ENCODE peak calls at places on chromosomes 4 and X, in four cellular contexts. One of them, this sample, is unnamed.

GRCh38 chr4:40121515-40121914 is 64.9 kb downstream of the N4BP2 start:
- DNase-seq in SK-N-SH: no peak
- DNase-seq in H1: no peak
- DNase-seq in K562: no peak
- DNase-seq in this sample: no peak

GRCh38 chr4:153530284-153530995 is 64.3 kb downstream of the TMEM131L start:
- DNase-seq in SK-N-SH: no peak
- DNase-seq in H1: no peak
- DNase-seq in K562: no peak
- DNase-seq in this sample: no peak

GRCh38 chr4:96525901-96526300 is 686.0 kb downstream of the PDHA2 start:
- DNase-seq in SK-N-SH: no peak
- DNase-seq in H1: no peak
- DNase-seq in K562: no peak
- DNase-seq in this sample: no peak

GRCh38 chr4:16136771-16137170 is 52.9 kb upstream of the PROM1 start:
- DNase-seq in SK-N-SH: no peak
- DNase-seq in H1: no peak
- DNase-seq in K562: no peak
- DNase-seq in this sample: no peak

GRCh38 chr4:39384563-39384962 is 18.4 kb upstream of the RFC1 start:
- DNase-seq in SK-N-SH: no peak
- DNase-seq in H1: no peak
- DNase-seq in K562: no peak
- DNase-seq in this sample: no peak

GRCh38 chrX:69362354-69362753 is 141.8 kb upstream of the NALF2 start:
- DNase-seq in SK-N-SH: no peak
- DNase-seq in H1: no peak
- DNase-seq in K562: no peak
- DNase-seq in this sample: no peak

GRCh38 chr4:93731448-93731847 is 97.1 kb upstream of the ATOH1 start:
- DNase-seq in SK-N-SH: peak
- DNase-seq in H1: no peak
- DNase-seq in K562: no peak
- DNase-seq in this sample: no peak

GRCh38 chr4:139312552-139313332 is 10.5 kb upstream of the NDUFC1 start:
- DNase-seq in SK-N-SH: no peak
- DNase-seq in H1: no peak
- DNase-seq in K562: no peak
- DNase-seq in this sample: no peak

GRCh38 chr4:8756816-8757215 is 114.8 kb downstream of the HMX1 start:
- DNase-seq in SK-N-SH: no peak
- DNase-seq in H1: no peak
- DNase-seq in K562: no peak
- DNase-seq in this sample: peak

GRCh38 chr4:1572521-1572920 is 111.6 kb downstream of the FAM53A start:
- DNase-seq in SK-N-SH: no peak
- DNase-seq in H1: no peak
- DNase-seq in K562: peak
- DNase-seq in this sample: peak

GRCh38 chr4:71251266-71251665 is 87.6 kb upstream of the SLC4A4 start:
- DNase-seq in SK-N-SH: no peak
- DNase-seq in H1: no peak
- DNase-seq in K562: no peak
- DNase-seq in this sample: no peak

GRCh38 chr4:158442736-158443135 is 78.9 kb upstream of the RXFP1 start:
- DNase-seq in SK-N-SH: no peak
- DNase-seq in H1: no peak
- DNase-seq in K562: no peak
- DNase-seq in this sample: no peak

GRCh38 chr4:173217075-173217474 is 48.5 kb downstream of the GALNT7 start:
- DNase-seq in SK-N-SH: no peak
- DNase-seq in H1: no peak
- DNase-seq in K562: no peak
- DNase-seq in this sample: no peak

GRCh38 chr4:173214231-173214630 is 45.6 kb downstream of the GALNT7 start:
- DNase-seq in SK-N-SH: no peak
- DNase-seq in H1: no peak
- DNase-seq in K562: no peak
- DNase-seq in this sample: no peak

GRCh38 chr4:173212379-173212778 is 43.8 kb downstream of the GALNT7 start:
- DNase-seq in SK-N-SH: no peak
- DNase-seq in H1: no peak
- DNase-seq in K562: no peak
- DNase-seq in this sample: no peak

GRCh38 chr4:173213296-173213695 is 44.7 kb downstream of the GALNT7 start:
- DNase-seq in SK-N-SH: no peak
- DNase-seq in H1: no peak
- DNase-seq in K562: no peak
- DNase-seq in this sample: no peak

DNA sequence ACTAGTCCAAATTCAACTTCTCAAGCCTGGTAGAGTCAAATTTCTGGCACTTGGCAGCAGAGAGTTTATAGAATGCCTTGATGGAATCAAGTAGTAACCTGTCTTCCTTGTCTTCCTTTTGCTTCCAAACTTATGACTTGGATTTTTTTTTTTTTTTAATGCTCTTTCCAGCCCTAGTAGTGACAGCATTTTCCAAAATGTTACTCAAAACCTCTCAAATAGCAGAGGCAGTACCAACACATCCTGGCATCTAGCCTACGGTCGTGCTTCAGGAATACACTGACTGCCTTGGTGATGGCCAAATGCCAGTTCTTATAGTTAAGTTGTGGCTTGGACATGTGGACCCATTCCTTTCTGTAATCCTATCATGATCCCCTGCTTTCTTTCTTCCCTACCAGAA is 46.0 kb downstream of the GALNT7 start:
- DNase-seq in SK-N-SH: no peak
- DNase-seq in H1: no peak
- DNase-seq in K562: no peak
- DNase-seq in this sample: no peak
- TF ChIP-seq TEAD4 in SK-N-SH: no peak
- TF ChIP-seq TEAD4 in H1: no peak
- TF ChIP-seq TEAD4 in K562: no peak
- TF ChIP-seq TEAD4 in this sample: no peak

GRCh38 chrX:20515841-20516461 is 249.2 kb upstream of the RPS6KA3 start:
- DNase-seq in SK-N-SH: no peak
- DNase-seq in H1: no peak
- DNase-seq in K562: no peak
- DNase-seq in this sample: no peak

GRCh38 chrX:20519826-20520225 is 253.1 kb upstream of the RPS6KA3 start:
- DNase-seq in SK-N-SH: no peak
- DNase-seq in H1: no peak
- DNase-seq in K562: no peak
- DNase-seq in this sample: no peak

GRCh38 chrX:20514358-20514757 is 247.6 kb upstream of the RPS6KA3 start:
- DNase-seq in SK-N-SH: no peak
- DNase-seq in H1: no peak
- DNase-seq in K562: no peak
- DNase-seq in this sample: no peak

GRCh38 chrX:20519077-20519617 is 252.4 kb upstream of the RPS6KA3 start:
- DNase-seq in SK-N-SH: no peak
- DNase-seq in H1: no peak
- DNase-seq in K562: no peak
- DNase-seq in this sample: no peak

DNA sequence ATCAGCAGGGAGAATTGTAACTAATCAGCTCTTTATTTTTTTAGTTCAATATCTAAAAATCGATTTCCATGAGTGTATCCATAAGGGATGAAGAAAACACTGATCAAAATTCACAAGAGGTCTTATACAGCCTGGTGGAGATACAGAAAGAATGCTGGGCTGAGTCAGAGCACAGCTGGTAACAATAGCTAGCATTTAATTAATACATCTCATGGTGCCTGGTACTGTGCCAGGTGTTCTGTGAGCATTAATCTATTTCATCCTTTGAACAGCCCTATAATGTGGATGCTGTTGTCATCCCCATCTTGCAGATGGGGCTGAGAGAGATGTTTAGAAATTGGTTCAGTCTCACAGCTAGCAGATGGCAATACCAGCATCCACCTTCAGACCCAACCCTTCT is 250.9 kb upstream of the RPS6KA3 start:
- DNase-seq in SK-N-SH: no peak
- DNase-seq in H1: no peak
- DNase-seq in K562: no peak
- DNase-seq in this sample: no peak
- TF ChIP-seq TEAD4 in SK-N-SH: no peak
- TF ChIP-seq TEAD4 in H1: no peak
- TF ChIP-seq TEAD4 in K562: no peak
- TF ChIP-seq TEAD4 in this sample: no peak

GRCh38 chrX:49286136-49286535 is 16.5 kb downstream of the PPP1R3F start:
- DNase-seq in SK-N-SH: no peak
- DNase-seq in H1: no peak
- DNase-seq in K562: no peak
- DNase-seq in this sample: no peak
- TF ChIP-seq TEAD4 in SK-N-SH: no peak
- TF ChIP-seq TEAD4 in H1: no peak
- TF ChIP-seq TEAD4 in K562: no peak
- TF ChIP-seq TEAD4 in this sample: no peak

GRCh38 chr4:176469546-176469945 is 149.8 kb downstream of the SPCS3 start:
- DNase-seq in SK-N-SH: no peak
- DNase-seq in H1: no peak
- DNase-seq in K562: no peak
- DNase-seq in this sample: no peak
- TF ChIP-seq TEAD4 in SK-N-SH: no peak
- TF ChIP-seq TEAD4 in H1: no peak
- TF ChIP-seq TEAD4 in K562: no peak
- TF ChIP-seq TEAD4 in this sample: no peak

DNA sequence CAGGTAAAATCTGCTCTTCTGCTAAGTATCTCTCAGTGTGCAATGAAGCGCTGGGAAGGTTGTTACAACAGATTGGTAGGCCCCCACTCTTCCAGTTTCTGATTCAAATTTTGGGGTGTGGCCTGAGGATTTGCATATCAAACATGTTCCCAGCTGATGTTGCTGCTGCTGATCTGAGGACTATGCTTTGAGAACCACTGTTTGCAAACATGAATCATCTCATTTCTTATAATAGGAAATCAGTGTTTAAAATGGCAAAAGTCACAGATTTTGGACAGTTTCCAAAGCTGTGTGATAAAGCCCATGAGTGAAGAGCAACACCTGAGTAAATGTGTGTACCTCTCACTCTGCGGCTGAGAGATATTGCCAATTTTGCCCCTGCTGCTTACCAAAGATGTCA is 36.2 kb upstream of the NDNF start:
- DNase-seq in SK-N-SH: no peak
- DNase-seq in H1: no peak
- DNase-seq in K562: no peak
- DNase-seq in this sample: no peak
- TF ChIP-seq TEAD4 in SK-N-SH: no peak
- TF ChIP-seq TEAD4 in H1: no peak
- TF ChIP-seq TEAD4 in K562: no peak
- TF ChIP-seq TEAD4 in this sample: no peak

GRCh38 chr4:186724861-186725419 is 1.3 kb upstream of the FAT1 start:
- DNase-seq in SK-N-SH: no peak
- DNase-seq in H1: no peak
- DNase-seq in K562: no peak
- DNase-seq in this sample: no peak
- TF ChIP-seq TEAD4 in SK-N-SH: no peak
- TF ChIP-seq TEAD4 in H1: no peak
- TF ChIP-seq TEAD4 in K562: no peak
- TF ChIP-seq TEAD4 in this sample: no peak

DNA sequence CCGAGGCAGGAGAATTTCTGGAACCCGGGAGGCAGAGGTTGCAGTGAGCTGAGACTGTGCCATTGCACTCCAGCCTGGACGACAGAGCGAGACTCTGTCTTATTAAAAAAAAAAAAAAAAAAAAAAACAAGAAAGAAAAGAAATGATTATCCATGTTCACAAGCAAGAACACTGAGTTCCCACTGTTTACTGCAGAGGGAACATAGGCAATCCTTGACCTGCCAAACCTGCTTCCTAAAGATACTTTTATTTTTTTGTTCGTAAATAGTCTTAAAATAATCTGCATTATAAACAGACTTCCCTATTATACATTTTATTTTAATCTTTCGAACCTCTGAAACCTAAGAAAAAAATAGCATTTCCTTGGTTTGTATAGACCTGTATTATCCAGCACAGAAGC is 50.6 kb upstream of the TBC1D14 start:
- DNase-seq in SK-N-SH: no peak
- DNase-seq in H1: no peak
- DNase-seq in K562: no peak
- DNase-seq in this sample: no peak
- TF ChIP-seq TEAD4 in SK-N-SH: no peak
- TF ChIP-seq TEAD4 in H1: no peak
- TF ChIP-seq TEAD4 in K562: no peak
- TF ChIP-seq TEAD4 in this sample: no peak